ENCODE peak calls at places on chromosomes 1 and 21, in six cellular contexts. One of them, this sample, is unnamed. For H3K4me1, the result is how much of the 10 kb centered on the place peaks cover.

GRCh38 chr1:228321895-228322294 is 84.7 kb downstream of the TRIM11 start:
- DNase-seq in right lobe of liver: no peak
- DNase-seq in ovary: no peak
- DNase-seq in Karpas-422: no peak
- DNase-seq in CD8-positive, alpha-beta T cell: no peak
- DNase-seq in adrenal gland: no peak
- DNase-seq in this sample: peak

GRCh38 chr1:22827666-22828065 is 117.0 kb downstream of the EPHB2 start:
- DNase-seq in right lobe of liver: no peak
- DNase-seq in ovary: no peak
- DNase-seq in Karpas-422: no peak
- DNase-seq in CD8-positive, alpha-beta T cell: no peak
- DNase-seq in adrenal gland: no peak
- DNase-seq in this sample: no peak

GRCh38 chr1:115545791-115546733 is 95.7 kb upstream of the VANGL1 start:
- DNase-seq in right lobe of liver: peak
- DNase-seq in ovary: peak
- DNase-seq in Karpas-422: no peak
- DNase-seq in CD8-positive, alpha-beta T cell: no peak
- DNase-seq in adrenal gland: peak
- DNase-seq in this sample: peak

GRCh38 chr1:226653311-226653921 is 85.7 kb downstream of the ITPKB start:
- DNase-seq in right lobe of liver: no peak
- DNase-seq in ovary: no peak
- DNase-seq in Karpas-422: peak
- DNase-seq in CD8-positive, alpha-beta T cell: peak
- DNase-seq in adrenal gland: no peak
- DNase-seq in this sample: peak

GRCh38 chr1:25066253-25066652 is 136.2 kb upstream of the RUNX3 start:
- DNase-seq in right lobe of liver: no peak
- DNase-seq in ovary: no peak
- DNase-seq in Karpas-422: no peak
- DNase-seq in CD8-positive, alpha-beta T cell: no peak
- DNase-seq in adrenal gland: no peak
- DNase-seq in this sample: no peak

GRCh38 chr1:38941093-38941492 is 537 bp downstream of the RHBDL2 start:
- DNase-seq in right lobe of liver: no peak
- DNase-seq in ovary: no peak
- DNase-seq in Karpas-422: no peak
- DNase-seq in CD8-positive, alpha-beta T cell: no peak
- DNase-seq in adrenal gland: no peak
- DNase-seq in this sample: no peak

GRCh38 chr1:79207786-79208185 is 201.3 kb upstream of the ADGRL4 start:
- DNase-seq in right lobe of liver: no peak
- DNase-seq in ovary: no peak
- DNase-seq in Karpas-422: no peak
- DNase-seq in CD8-positive, alpha-beta T cell: no peak
- DNase-seq in adrenal gland: no peak
- DNase-seq in this sample: no peak

GRCh38 chr1:181479137-181479745 is 4.1 kb upstream of the CACNA1E start:
- DNase-seq in right lobe of liver: peak
- DNase-seq in ovary: peak
- DNase-seq in Karpas-422: peak
- DNase-seq in CD8-positive, alpha-beta T cell: no peak
- DNase-seq in adrenal gland: peak
- DNase-seq in this sample: no peak

GRCh38 chr1:234474375-234474774 is 4.6 kb downstream of the TARBP1 start:
- DNase-seq in right lobe of liver: no peak
- DNase-seq in ovary: no peak
- DNase-seq in Karpas-422: no peak
- DNase-seq in CD8-positive, alpha-beta T cell: no peak
- DNase-seq in adrenal gland: no peak
- DNase-seq in this sample: no peak

GRCh38 chr1:36085686-36086526 is 2.0 kb downstream of the TEKT2 start:
- DNase-seq in right lobe of liver: no peak
- DNase-seq in ovary: no peak
- DNase-seq in Karpas-422: no peak
- DNase-seq in CD8-positive, alpha-beta T cell: no peak
- DNase-seq in adrenal gland: peak
- DNase-seq in this sample: no peak

GRCh38 chr1:60978421-60979357 is 103.7 kb upstream of the NFIA start:
- DNase-seq in right lobe of liver: peak
- DNase-seq in ovary: peak
- DNase-seq in Karpas-422: peak
- DNase-seq in CD8-positive, alpha-beta T cell: no peak
- DNase-seq in adrenal gland: peak
- DNase-seq in this sample: peak

GRCh38 chr21:33901421-33902288 is 13.9 kb downstream of the ATP5PO start:
- DNase-seq in right lobe of liver: peak
- DNase-seq in ovary: peak
- DNase-seq in Karpas-422: peak
- DNase-seq in CD8-positive, alpha-beta T cell: no peak
- DNase-seq in adrenal gland: peak
- DNase-seq in this sample: no peak

GRCh38 chr21:37436180-37436579 is 69.6 kb downstream of the DYRK1A start:
- DNase-seq in right lobe of liver: no peak
- DNase-seq in ovary: no peak
- DNase-seq in Karpas-422: no peak
- DNase-seq in CD8-positive, alpha-beta T cell: no peak
- DNase-seq in adrenal gland: no peak
- DNase-seq in this sample: no peak

GRCh38 chr1:157112186-157112867 is 12.7 kb upstream of the ETV3L start:
- DNase-seq in right lobe of liver: no peak
- DNase-seq in ovary: no peak
- DNase-seq in Karpas-422: no peak
- DNase-seq in CD8-positive, alpha-beta T cell: no peak
- DNase-seq in adrenal gland: no peak
- DNase-seq in this sample: no peak

GRCh38 chr1:157113116-157113515 is 13.5 kb upstream of the ETV3L start:
- DNase-seq in right lobe of liver: no peak
- DNase-seq in ovary: no peak
- DNase-seq in Karpas-422: no peak
- DNase-seq in CD8-positive, alpha-beta T cell: no peak
- DNase-seq in adrenal gland: no peak
- DNase-seq in this sample: peak

GRCh38 chr1:157115429-157115838 is 15.8 kb upstream of the ETV3L start:
- DNase-seq in right lobe of liver: no peak
- DNase-seq in ovary: no peak
- DNase-seq in Karpas-422: no peak
- DNase-seq in CD8-positive, alpha-beta T cell: no peak
- DNase-seq in adrenal gland: peak
- DNase-seq in this sample: no peak

GRCh38 chr1:157114183-157115121 is 14.8 kb upstream of the ETV3L start:
- DNase-seq in right lobe of liver: no peak
- DNase-seq in ovary: no peak
- DNase-seq in Karpas-422: no peak
- DNase-seq in CD8-positive, alpha-beta T cell: no peak
- DNase-seq in adrenal gland: no peak
- DNase-seq in this sample: no peak

DNA sequence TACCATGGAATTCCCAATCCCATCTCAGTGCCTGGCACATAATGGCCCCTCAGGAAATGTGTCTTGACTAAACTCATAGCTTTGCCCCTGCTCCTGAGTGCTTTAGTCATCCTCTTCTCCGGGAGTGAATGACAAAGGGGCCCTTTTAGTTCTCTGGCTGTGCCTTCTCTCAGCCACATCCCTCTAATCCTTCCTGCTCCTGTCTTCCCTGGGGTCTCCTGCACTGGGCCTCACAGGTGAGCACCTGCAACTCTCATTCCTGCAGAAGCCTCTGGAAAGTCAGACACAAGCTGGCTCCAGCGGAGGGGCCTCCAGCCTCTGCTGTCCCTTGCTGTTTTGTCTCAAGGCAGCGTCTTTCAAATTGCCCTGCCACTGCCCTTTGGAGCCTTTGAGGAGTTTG is 14.0 kb upstream of the ETV3L start:
- DNase-seq in right lobe of liver: no peak
- DNase-seq in ovary: no peak
- DNase-seq in Karpas-422: no peak
- DNase-seq in CD8-positive, alpha-beta T cell: no peak
- DNase-seq in adrenal gland: no peak
- DNase-seq in this sample: peak
- H3K4me1 ChIP-seq in right lobe of liver: under half
- H3K4me1 ChIP-seq in ovary: under half
- H3K4me1 ChIP-seq in Karpas-422: under half
- H3K4me1 ChIP-seq in CD8-positive, alpha-beta T cell: under half
- H3K4me1 ChIP-seq in adrenal gland: under half
- H3K4me1 ChIP-seq in this sample: under half

DNA sequence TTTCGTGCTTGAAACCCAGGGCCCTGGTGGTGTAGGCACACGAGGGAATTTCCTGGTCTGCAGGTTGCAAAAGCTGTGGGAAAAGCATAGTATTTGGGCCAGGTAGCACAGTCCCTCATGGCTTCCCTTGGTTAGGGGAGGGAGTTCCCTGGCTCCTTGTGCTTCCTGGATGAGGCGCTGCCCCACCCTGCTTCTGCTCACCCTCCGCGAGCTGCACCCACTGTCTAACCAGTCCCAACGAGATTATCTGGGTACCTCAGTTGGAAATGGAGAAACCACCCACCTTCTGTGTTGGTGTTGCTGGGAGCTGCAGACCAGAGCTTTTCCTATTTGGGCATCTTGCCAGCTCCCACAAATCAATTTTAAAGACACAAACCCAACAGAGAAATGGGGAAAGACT is 183.0 kb downstream of the PHTF1 start:
- DNase-seq in right lobe of liver: no peak
- DNase-seq in ovary: no peak
- DNase-seq in Karpas-422: no peak
- DNase-seq in CD8-positive, alpha-beta T cell: no peak
- DNase-seq in adrenal gland: no peak
- DNase-seq in this sample: no peak
- H3K4me1 ChIP-seq in right lobe of liver: under half
- H3K4me1 ChIP-seq in ovary: under half
- H3K4me1 ChIP-seq in Karpas-422: under half
- H3K4me1 ChIP-seq in CD8-positive, alpha-beta T cell: under half
- H3K4me1 ChIP-seq in adrenal gland: under half
- H3K4me1 ChIP-seq in this sample: under half

GRCh38 chr1:156180471-156180870 is 13.4 kb upstream of the SLC25A44 start:
- DNase-seq in right lobe of liver: no peak
- DNase-seq in ovary: no peak
- DNase-seq in Karpas-422: no peak
- DNase-seq in CD8-positive, alpha-beta T cell: no peak
- DNase-seq in adrenal gland: no peak
- DNase-seq in this sample: no peak

GRCh38 chr1:156172696-156173470 is 19.5 kb downstream of the SEMA4A start:
- DNase-seq in right lobe of liver: no peak
- DNase-seq in ovary: no peak
- DNase-seq in Karpas-422: no peak
- DNase-seq in CD8-positive, alpha-beta T cell: no peak
- DNase-seq in adrenal gland: no peak
- DNase-seq in this sample: no peak

GRCh38 chr1:156176610-156177210 is 17.2 kb upstream of the SLC25A44 start:
- DNase-seq in right lobe of liver: no peak
- DNase-seq in ovary: no peak
- DNase-seq in Karpas-422: no peak
- DNase-seq in CD8-positive, alpha-beta T cell: no peak
- DNase-seq in adrenal gland: no peak
- DNase-seq in this sample: no peak

GRCh38 chr1:156177918-156178654 is 15.8 kb upstream of the SLC25A44 start:
- DNase-seq in right lobe of liver: no peak
- DNase-seq in ovary: no peak
- DNase-seq in Karpas-422: no peak
- DNase-seq in CD8-positive, alpha-beta T cell: no peak
- DNase-seq in adrenal gland: no peak
- DNase-seq in this sample: no peak
- H3K4me1 ChIP-seq in right lobe of liver: under half
- H3K4me1 ChIP-seq in ovary: under half
- H3K4me1 ChIP-seq in Karpas-422: under half
- H3K4me1 ChIP-seq in CD8-positive, alpha-beta T cell: under half
- H3K4me1 ChIP-seq in adrenal gland: under half
- H3K4me1 ChIP-seq in this sample: under half

GRCh38 chr1:164759144-164759920 is 200.3 kb downstream of the PBX1 start:
- DNase-seq in right lobe of liver: no peak
- DNase-seq in ovary: no peak
- DNase-seq in Karpas-422: peak
- DNase-seq in CD8-positive, alpha-beta T cell: no peak
- DNase-seq in adrenal gland: no peak
- DNase-seq in this sample: no peak
- H3K4me1 ChIP-seq in right lobe of liver: under half
- H3K4me1 ChIP-seq in ovary: under half
- H3K4me1 ChIP-seq in Karpas-422: under half
- H3K4me1 ChIP-seq in CD8-positive, alpha-beta T cell: under half
- H3K4me1 ChIP-seq in adrenal gland: under half
- H3K4me1 ChIP-seq in this sample: under half

GRCh38 chr1:12715896-12716437 is at the start of gene AADACL3:
- DNase-seq in right lobe of liver: no peak
- DNase-seq in ovary: no peak
- DNase-seq in Karpas-422: no peak
- DNase-seq in CD8-positive, alpha-beta T cell: no peak
- DNase-seq in adrenal gland: no peak
- DNase-seq in this sample: no peak

GRCh38 chr1:12714710-12715500 is 1.0 kb upstream of the AADACL3 start:
- DNase-seq in right lobe of liver: no peak
- DNase-seq in ovary: no peak
- DNase-seq in Karpas-422: no peak
- DNase-seq in CD8-positive, alpha-beta T cell: no peak
- DNase-seq in adrenal gland: no peak
- DNase-seq in this sample: no peak

GRCh38 chr1:12712091-12712490 is 3.8 kb upstream of the AADACL3 start:
- DNase-seq in right lobe of liver: no peak
- DNase-seq in ovary: no peak
- DNase-seq in Karpas-422: no peak
- DNase-seq in CD8-positive, alpha-beta T cell: no peak
- DNase-seq in adrenal gland: no peak
- DNase-seq in this sample: no peak

GRCh38 chr1:12711421-12712005 is 4.4 kb upstream of the AADACL3 start:
- DNase-seq in right lobe of liver: no peak
- DNase-seq in ovary: no peak
- DNase-seq in Karpas-422: no peak
- DNase-seq in CD8-positive, alpha-beta T cell: no peak
- DNase-seq in adrenal gland: no peak
- DNase-seq in this sample: no peak

DNA sequence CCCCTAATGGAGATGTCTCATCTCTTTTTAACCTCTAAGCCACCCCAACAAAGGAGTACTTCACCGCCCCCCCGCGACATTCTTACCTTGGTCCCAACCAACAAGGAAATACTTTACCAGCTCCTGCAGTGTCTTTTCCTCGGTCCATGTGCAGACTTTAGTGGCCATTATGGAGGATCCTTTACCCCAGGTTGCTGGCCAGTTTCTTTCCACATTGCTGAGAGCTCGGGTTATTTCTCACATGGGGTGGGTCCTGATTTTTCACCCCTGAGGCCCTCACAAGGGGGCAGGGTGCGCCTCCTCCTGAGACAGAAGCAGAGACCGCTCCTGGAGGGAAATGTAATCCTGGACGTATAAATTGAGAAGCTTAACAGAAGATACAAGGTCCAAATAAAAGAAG is 3.0 kb upstream of the AADACL3 start:
- DNase-seq in right lobe of liver: no peak
- DNase-seq in ovary: no peak
- DNase-seq in Karpas-422: no peak
- DNase-seq in CD8-positive, alpha-beta T cell: no peak
- DNase-seq in adrenal gland: no peak
- DNase-seq in this sample: no peak
- H3K4me1 ChIP-seq in right lobe of liver: under half
- H3K4me1 ChIP-seq in ovary: under half
- H3K4me1 ChIP-seq in Karpas-422: under half
- H3K4me1 ChIP-seq in CD8-positive, alpha-beta T cell: under half
- H3K4me1 ChIP-seq in adrenal gland: under half
- H3K4me1 ChIP-seq in this sample: under half

GRCh38 chr1:205375816-205376545 is 19.3 kb upstream of the KLHDC8A start:
- DNase-seq in right lobe of liver: no peak
- DNase-seq in ovary: peak
- DNase-seq in Karpas-422: no peak
- DNase-seq in CD8-positive, alpha-beta T cell: no peak
- DNase-seq in adrenal gland: peak
- DNase-seq in this sample: no peak
- H3K4me1 ChIP-seq in right lobe of liver: under half
- H3K4me1 ChIP-seq in ovary: under half
- H3K4me1 ChIP-seq in Karpas-422: under half
- H3K4me1 ChIP-seq in CD8-positive, alpha-beta T cell: under half
- H3K4me1 ChIP-seq in adrenal gland: half or more
- H3K4me1 ChIP-seq in this sample: under half